ENCODE peak calls at places on chromosome 14, in four cellular contexts. C is astrocyte, U is kidney, W is AG04450. D is an unnamed sample.

GRCh38 chr14:75303415-75303814 is 24.8 kb downstream of the FOS start:
- DNase-seq in C (peak; percentile 31), U (no peak), W (no peak), D (peak; percentile 70)

GRCh38 chr14:36652542-36653201 is 9.0 kb upstream of the PAX9 start:
- DNase-seq in C (no peak), U (no peak), W (no peak), D (no peak)

GRCh38 chr14:32197919-32198318 is 3.9 kb upstream of the RNU6-7 start:
- DNase-seq in C (no peak), U (no peak), W (no peak), D (no peak)

GRCh38 chr14:67428501-67429031 is 16.6 kb upstream of the PLEK2 start:
- DNase-seq in C (peak; percentile 75), U (no peak), W (peak; percentile 27), D (no peak)

GRCh38 chr14:69288956-69289705 is 29.2 kb downstream of the GALNT16 start:
- DNase-seq in C (no peak), U (peak; percentile 13), W (no peak), D (no peak)

GRCh38 chr14:33862261-33862802 is 88.5 kb downstream of the EGLN3 start:
- DNase-seq in C (no peak), U (no peak), W (no peak), D (no peak)

GRCh38 chr14:99625476-99625875 is 19.5 kb upstream of the HHIPL1 start:
- DNase-seq in C (no peak), U (peak; percentile 36), W (no peak), D (no peak)

GRCh38 chr14:99706121-99706900 is 22.2 kb downstream of the CYP46A1 start:
- DNase-seq in C (no peak), U (no peak), W (no peak), D (no peak)

GRCh38 chr14:73227812-73228781 is 9.2 kb upstream of the PAPLN start:
- DNase-seq in C (peak; percentile 87), U (peak; percentile 85), W (peak; percentile 84), D (peak; percentile 40)

GRCh38 chr14:34069854-34070582 is 119.1 kb upstream of the EGLN3 start:
- DNase-seq in C (no peak), U (no peak), W (no peak), D (no peak)

GRCh38 chr14:53273671-53274072 is 120.5 kb upstream of the DDHD1 start:
- DNase-seq in C (no peak), U (no peak), W (no peak), D (no peak)

GRCh38 chr14:82251434-82251833 is 717.8 kb upstream of the SEL1L start:
- DNase-seq in C (no peak), U (no peak), W (no peak), D (no peak)

GRCh38 chr14:49959822-49960408 is 67.0 kb downstream of the ARF6 start:
- DNase-seq in C (no peak), U (peak; percentile 83), W (no peak), D (no peak)

GRCh38 chr14:74543771-74544170 is 50.2 kb downstream of the ISCA2 start:
- DNase-seq in C (no peak), U (no peak), W (no peak), D (no peak)

GRCh38 chr14:65720171-65720570 is 307.6 kb downstream of the FUT8 start:
- DNase-seq in C (no peak), U (no peak), W (no peak), D (no peak)

GRCh38 chr14:41606249-41607118 is at the start of gene LRFN5:
- DNase-seq in C (peak; percentile 40), U (peak; percentile 71), W (no peak), D (no peak)

GRCh38 chr14:98955036-98955740 is 316.8 kb downstream of the BCL11B start:
- DNase-seq in C (no peak), U (no peak), W (no peak), D (no peak)

GRCh38 chr14:93683241-93683640 is 105.0 kb downstream of the PRIMA1 start:
- DNase-seq in C (no peak), U (no peak), W (no peak), D (no peak)

GRCh38 chr14:70585221-70585620 is 15.2 kb downstream of the MED6 start:
- DNase-seq in C (no peak), U (no peak), W (no peak), D (no peak)

GRCh38 chr14:60163741-60164140 is 1.5 kb downstream of the DHRS7 start:
- DNase-seq in C (no peak), U (no peak), W (no peak), D (no peak)

GRCh38 chr14:33039321-33039720 is 100.6 kb downstream of the NPAS3 start:
- DNase-seq in C (peak; percentile 46), U (no peak), W (no peak), D (no peak)

GRCh38 chr14:41605550-41606248 is 977 bp upstream of the LRFN5 start:
- DNase-seq in C (peak; percentile 55), U (peak; percentile 48), W (no peak), D (no peak)

GRCh38 chr14:36718216-36718615 is 56.6 kb downstream of the PAX9 start:
- DNase-seq in C (peak; percentile 3), U (no peak), W (no peak), D (no peak)

GRCh38 chr14:106690333-106690891 is 1164.0 kb downstream of the TMEM121 start:
- DNase-seq in C (no peak), U (no peak), W (no peak), D (no peak)

GRCh38 chr14:106694638-106695393 is 1168.4 kb downstream of the TMEM121 start:
- DNase-seq in C (no peak), U (no peak), W (no peak), D (peak; percentile 56)

GRCh38 chr14:106686533-106686932 is 1160.2 kb downstream of the TMEM121 start:
- DNase-seq in C (no peak), U (no peak), W (no peak), D (no peak)

DNA sequence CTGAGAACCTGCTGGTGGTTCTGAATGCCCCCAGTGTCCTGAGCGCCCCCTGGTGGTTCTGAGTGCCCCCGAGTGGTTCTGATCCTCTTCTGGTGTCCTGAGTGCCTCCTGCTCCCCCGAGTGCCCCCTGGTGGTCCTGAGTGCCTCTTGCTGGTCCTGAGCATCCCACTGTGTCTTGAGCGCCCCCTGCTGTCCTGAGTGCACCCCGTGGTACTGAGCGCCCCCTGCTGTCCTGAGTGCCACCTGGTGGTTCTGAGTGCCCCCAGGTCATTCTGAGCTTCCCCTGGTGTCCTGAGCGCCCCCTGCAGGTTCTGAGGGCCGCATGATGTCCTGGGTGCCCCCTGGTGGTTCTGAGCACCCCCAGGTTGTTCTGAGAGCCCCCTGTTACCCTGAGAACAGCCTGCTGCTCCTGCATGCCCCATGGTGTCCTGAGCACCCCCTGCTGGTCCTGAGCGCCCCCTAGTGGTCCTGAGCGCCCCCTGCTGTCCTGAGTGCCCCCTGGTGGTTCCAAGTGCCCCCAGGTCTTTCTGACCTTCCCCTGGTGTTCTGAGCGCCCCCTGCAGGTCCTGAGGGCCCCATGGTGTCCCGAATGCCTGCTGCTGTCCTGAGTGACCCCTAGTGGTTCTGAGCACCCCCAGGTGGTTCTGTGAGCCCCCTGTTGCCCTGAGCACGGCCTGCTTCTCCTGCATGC is 1165.4 kb downstream of the TMEM121 start:
- DNase-seq in C (no peak), U (peak; percentile 79), W (no peak), D (peak; percentile 56)
- TF ChIP-seq CTCF in C (no peak), U (no peak), W (no peak), D (peak; percentile 18)

DNA sequence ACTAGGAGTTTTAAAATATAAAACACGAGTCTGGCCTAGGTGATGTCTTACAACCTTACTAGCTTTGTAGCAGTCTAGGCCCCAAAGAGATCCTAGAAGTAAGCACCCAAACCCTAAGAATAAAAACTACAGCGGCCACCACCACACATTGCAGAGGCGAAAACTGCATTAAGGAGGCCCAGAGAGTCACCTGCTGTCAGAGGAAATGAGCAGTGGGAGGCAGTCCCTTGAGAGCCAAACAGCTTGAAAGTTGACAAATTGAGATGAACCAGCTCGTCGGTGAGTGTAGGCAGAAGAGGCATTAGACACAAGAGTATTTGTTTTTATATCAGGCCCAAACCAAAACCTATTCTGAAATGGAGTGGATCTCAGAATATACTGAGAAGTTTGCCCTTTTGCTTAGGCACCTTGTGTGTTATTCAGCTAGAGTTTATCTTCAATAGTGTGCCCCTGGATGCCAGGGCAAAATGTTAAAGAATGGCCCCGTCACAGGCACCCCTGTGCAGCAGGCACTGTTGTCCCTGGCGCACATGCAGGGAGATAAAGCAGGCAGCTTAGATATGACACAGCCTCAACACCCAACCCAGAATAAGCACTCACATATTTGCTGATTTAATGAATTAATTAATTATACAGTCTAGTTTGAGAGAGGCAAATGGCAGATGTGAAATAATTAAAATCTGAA is 56.7 kb downstream of the TTC7B start:
- DNase-seq in C (no peak), U (no peak), W (no peak), D (no peak)
- H3K4me3 ChIP-seq in C (no peak overlapping the region), U (no peak overlapping the region), W (no peak overlapping the region), D (peak overlapping the region; percentile 59)

DNA sequence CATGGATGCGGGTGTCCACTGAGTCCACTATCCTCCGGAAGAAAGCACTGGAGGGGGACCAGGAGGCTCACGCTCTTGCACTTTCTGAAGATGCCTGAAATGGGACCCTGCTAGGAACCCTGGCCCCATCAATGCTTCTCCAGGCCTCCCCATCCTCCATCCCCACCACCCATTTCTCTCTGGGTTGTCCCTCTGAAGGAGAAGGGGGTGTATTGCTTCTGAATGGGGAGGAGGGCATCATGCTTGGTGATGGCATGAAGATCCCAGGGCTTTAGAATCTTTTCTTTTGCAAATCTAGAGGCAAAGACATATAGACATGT is 681 bp upstream of the JPH4 start:
- DNase-seq in C (no peak), U (no peak), W (no peak), D (no peak)
- H3K27ac ChIP-seq in C (no peak overlapping the region), U (no peak overlapping the region), W (no peak overlapping the region), D (no peak overlapping the region)

GRCh38 chr14:61196792-61197191 is 84.3 kb downstream of the TMEM30B start:
- DNase-seq in C (no peak), U (no peak), W (no peak), D (no peak)
- TF ChIP-seq CTCF in C (peak; percentile 12), U (no peak), W (no peak), D (no peak)

GRCh38 chr14:56731187-56731586 is 79.1 kb downstream of the OTX2 start:
- DNase-seq in C (no peak), U (no peak), W (no peak), D (no peak)
- H3K4me3 ChIP-seq in C (no peak overlapping the region), U (no peak overlapping the region), W (no peak overlapping the region), D (no peak overlapping the region)

DNA sequence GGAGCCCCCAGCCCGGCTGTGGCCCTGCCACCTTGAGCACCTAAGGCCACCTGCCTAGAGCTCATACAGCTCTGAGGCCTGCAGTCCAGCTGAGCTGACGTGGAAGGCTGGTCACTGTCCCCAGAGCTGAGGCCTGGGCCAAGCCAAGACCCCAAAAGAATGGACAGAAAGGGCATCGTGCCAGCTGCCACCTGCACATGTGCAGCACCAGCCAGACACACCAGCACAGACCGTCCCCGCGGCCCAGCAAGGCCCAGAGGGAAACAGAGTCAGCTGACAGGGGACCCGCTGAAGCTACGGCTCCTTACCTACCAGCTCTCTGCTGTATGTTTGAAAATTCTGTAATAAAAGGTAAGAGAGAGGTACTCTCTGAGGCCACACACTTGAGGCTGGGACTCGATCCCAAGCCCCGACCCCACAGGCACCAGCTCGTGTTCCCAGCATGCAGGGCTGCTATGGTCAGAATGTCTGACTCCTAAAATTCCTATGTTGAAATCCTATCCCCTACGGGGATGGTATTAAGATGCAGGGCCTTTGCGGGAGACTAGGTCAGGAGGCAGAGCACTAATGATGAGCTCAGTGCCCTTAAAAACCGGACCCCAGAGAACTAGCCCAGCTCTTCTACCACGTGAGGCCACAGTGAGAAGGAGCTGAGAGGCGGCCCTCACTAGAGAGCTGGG is 25.4 kb downstream of the BRF1 start:
- DNase-seq in C (peak; percentile 10), U (no peak), W (peak; percentile 18), D (no peak)
- H3K27ac ChIP-seq in C (no peak overlapping the region), U (peak overlapping the region; percentile 43), W (peak overlapping the region; percentile 52), D (peak overlapping the region; percentile 26)

D was measured in lower lobe of right lung.